ENCODE peak calls at places on chromosome 2, in seven cellular contexts. X, Q, U, H, Z, S and B are unnamed samples.

GRCh38 chr2:227378371-227378782 is 729 bp downstream of the TM4SF20 start:
- DNase-seq in U (no peak), Z (no peak), X (no peak), Q (no peak), S (no peak), H (no peak), B (no peak)

GRCh38 chr2:5803547-5803946 is 111.4 kb downstream of the SOX11 start:
- DNase-seq in H (no peak), Z (no peak), X (peak), S (no peak), U (no peak), Q (peak), B (no peak)

GRCh38 chr2:61288070-61288841 is 126.3 kb downstream of the C2orf74 start:
- DNase-seq in H (no peak), U (no peak), Z (no peak), S (no peak), Q (peak), X (no peak), B (no peak)

GRCh38 chr2:109435866-109436634 is 177.7 kb downstream of the SEPTIN10 start:
- DNase-seq in U (peak), S (no peak), X (no peak), Q (peak), H (no peak), Z (no peak), B (no peak)

GRCh38 chr2:217289153-217289908 is 429.5 kb upstream of the TNP1 start:
- DNase-seq in Z (no peak), X (no peak), Q (no peak), S (no peak), H (peak), U (no peak), B (no peak)

GRCh38 chr2:71609029-71609428 is 155.7 kb downstream of the DYSF start:
- DNase-seq in Q (no peak), S (no peak), U (peak), H (peak), Z (no peak), X (no peak), B (no peak)

GRCh38 chr2:145043399-145043834 is 523.5 kb upstream of the ZEB2 start:
- DNase-seq in U (no peak), Q (no peak), X (no peak), H (no peak), S (no peak), Z (peak), B (no peak)

GRCh38 chr2:208092093-208092832 is 32.1 kb downstream of the CRYGD start:
- DNase-seq in U (no peak), S (no peak), Q (no peak), Z (no peak), X (no peak), H (no peak), B (no peak)

GRCh38 chr2:120388222-120389035 is 42.5 kb downstream of the INHBB start:
- DNase-seq in U (peak), H (no peak), S (no peak), Q (no peak), X (no peak), Z (no peak), B (no peak)

GRCh38 chr2:151634726-151635467 is 99.4 kb downstream of the NEB start:
- DNase-seq in Q (no peak), U (no peak), S (no peak), H (no peak), X (peak), Z (no peak), B (no peak)

GRCh38 chr2:128310761-128311160 is 7.9 kb downstream of the HS6ST1 start:
- DNase-seq in X (no peak), H (peak), Z (no peak), U (peak), Q (no peak), S (no peak), B (no peak)

GRCh38 chr2:214244847-214245246 is 166.0 kb upstream of the VWC2L start:
- DNase-seq in X (peak), U (no peak), Z (no peak), S (no peak), Q (no peak), H (no peak), B (no peak)

GRCh38 chr2:119028327-119029174 is 86.6 kb downstream of the MARCO start:
- DNase-seq in Z (no peak), S (no peak), H (peak), U (no peak), Q (peak), X (no peak), B (no peak)

GRCh38 chr2:53356291-53356905 is 411.2 kb upstream of the CHAC2 start:
- DNase-seq in Q (no peak), S (no peak), X (no peak), U (no peak), H (no peak), Z (no peak), B (no peak)

GRCh38 chr2:237257471-237257951 is 156.5 kb downstream of the COL6A3 start:
- DNase-seq in H (no peak), Q (peak), U (peak), X (no peak), Z (no peak), S (no peak), B (no peak)

GRCh38 chr2:219490186-219490585 is 8.5 kb upstream of the GMPPA start:
- DNase-seq in Z (no peak), U (no peak), H (peak), Q (no peak), X (no peak), S (no peak), B (no peak)

GRCh38 chr2:201057715-201058248 is 13.7 kb downstream of the HYCC2 start:
- DNase-seq in Z (no peak), S (no peak), U (no peak), X (no peak), Q (no peak), H (no peak), B (no peak)

GRCh38 chr2:1739322-1739957 is 4.9 kb downstream of the PXDN start:
- DNase-seq in Q (no peak), S (no peak), Z (no peak), U (no peak), X (no peak), H (peak), B (no peak)

GRCh38 chr2:70247364-70248144 is 874 bp downstream of the TIA1 start:
- DNase-seq in H (no peak), U (no peak), S (no peak), Q (peak), X (no peak), Z (no peak), B (no peak)

GRCh38 chr2:69465513-69466456 is 28.6 kb upstream of the NFU1 start:
- DNase-seq in S (no peak), Q (no peak), H (no peak), X (no peak), Z (no peak), U (peak), B (no peak)

GRCh38 chr2:53353372-53354111 is 414.1 kb upstream of the CHAC2 start:
- DNase-seq in Q (peak), X (no peak), H (no peak), U (no peak), S (no peak), Z (no peak), B (no peak)

GRCh38 chr2:154556146-154556545 is 142.3 kb upstream of the KCNJ3 start:
- DNase-seq in S (no peak), X (no peak), U (no peak), Z (no peak), Q (no peak), H (no peak), B (no peak)

GRCh38 chr2:239956818-239957261 is 68.3 kb downstream of the NDUFA10 start:
- DNase-seq in S (no peak), Q (no peak), U (peak), Z (no peak), X (no peak), H (peak), B (no peak)

GRCh38 chr2:31666878-31667277 is 86.1 kb upstream of the SRD5A2 start:
- DNase-seq in U (peak), Z (no peak), Q (no peak), S (no peak), X (no peak), H (no peak), B (no peak)

GRCh38 chr2:169082995-169083394 is 13.6 kb downstream of the DHRS9 start:
- DNase-seq in U (no peak), X (no peak), Z (no peak), H (no peak), S (no peak), Q (no peak), B (no peak)

GRCh38 chr2:15243762-15244161 is 317.4 kb downstream of the NBAS start:
- DNase-seq in Z (no peak), U (no peak), Q (peak), X (peak), H (no peak), S (no peak), B (no peak)

GRCh38 chr2:102753563-102754159 is 8.2 kb upstream of the TMEM182 start:
- DNase-seq in S (peak), H (no peak), Q (peak), U (no peak), Z (no peak), X (peak), B (no peak)

GRCh38 chr2:108965540-108966299 is 23.3 kb downstream of the EDAR start:
- DNase-seq in H (no peak), S (peak), U (no peak), Q (no peak), Z (no peak), X (no peak), B (no peak)

GRCh38 chr2:206213514-206213845 is 53.8 kb downstream of the EEF1B2 start:
- DNase-seq in Q (no peak), H (no peak), U (no peak), X (no peak), S (no peak), Z (no peak), B (no peak)

GRCh38 chr2:1884933-1885580 is 140.7 kb upstream of the PXDN start:
- DNase-seq in U (no peak), H (no peak), X (no peak), Z (no peak), Q (peak), S (no peak), B (no peak)

GRCh38 chr2:26432363-26432762 is 30.6 kb downstream of the DRC1 start:
- DNase-seq in H (no peak), Q (no peak), Z (no peak), U (no peak), S (no peak), X (no peak), B (no peak)

GRCh38 chr2:216700088-216700567 is 4.8 kb upstream of the IGFBP5 start:
- DNase-seq in Q (peak), S (no peak), Z (no peak), U (no peak), H (no peak), X (no peak), B (no peak)

GRCh38 chr2:30201990-30202389 is 29.3 kb upstream of the LBH start:
- DNase-seq in X (no peak), Q (peak), H (no peak), Z (no peak), S (no peak), U (peak), B (no peak)

GRCh38 chr2:9552491-9553178 is 3.0 kb downstream of the ADAM17 start:
- DNase-seq in X (no peak), S (no peak), U (no peak), Z (no peak), Q (peak), H (no peak), B (no peak)

GRCh38 chr2:238426568-238427434 is at the start of gene ASB1:
- DNase-seq in U (peak), Z (peak), X (peak), S (peak), Q (peak), H (peak), B (peak)

GRCh38 chr2:160695402-160696060 is 201.9 kb upstream of the RBMS1 start:
- DNase-seq in Q (peak), U (no peak), Z (no peak), X (no peak), S (no peak), H (no peak), B (no peak)

GRCh38 chr2:12442627-12442928 is 274.2 kb upstream of the TRIB2 start:
- DNase-seq in H (no peak), S (no peak), Q (peak), U (no peak), X (no peak), Z (no peak), B (no peak)

GRCh38 chr2:224952942-224953657 is 89.2 kb downstream of the DOCK10 start:
- DNase-seq in U (no peak), Z (no peak), X (no peak), H (no peak), S (peak), Q (no peak), B (no peak)

GRCh38 chr2:145644820-145645302 is 1124.9 kb upstream of the ZEB2 start:
- DNase-seq in Z (no peak), S (no peak), Q (no peak), U (no peak), X (no peak), H (peak), B (no peak)

GRCh38 chr2:237872178-237872887 is 12.9 kb downstream of the RAMP1 start:
- DNase-seq in H (no peak), X (no peak), Q (no peak), Z (no peak), U (peak), S (no peak), B (no peak)